ENCODE peak calls at places on chromosomes 12 and 14, in nine cellular contexts. M is MCF 10A; B is activated CD4-positive, alpha-beta T cell treated with anti-CD3 and anti-CD28 coated beads, Interleukin-2, amount 10 ng/mL, durations not matched to agents 7 days and 5 days; T is anterior cingulate cortex; O is astrocyte of the spinal cord; U is CD8-positive, alpha-beta memory T cell; D is HCT116; J is fibroblast of the aortic adventitia; K is GM10248. N is an unnamed sample.

GRCh38 chr12:92206596-92206995 is 61.0 kb upstream of the BTG1 start:
- DNase-seq in M (no peak), B (no peak), T (no peak), O (no peak), U (no peak), D (no peak), J (no peak), K (no peak), N (no peak)

GRCh38 chr14:22070119-22070982 is 396.7 kb upstream of the OR4E1 start:
- DNase-seq in M (peak), B (peak), T (no peak), O (no peak), U (peak), D (no peak), J (no peak), K (no peak), N (peak)

GRCh38 chr12:89779090-89779489 is 70.5 kb upstream of the ATP2B1 start:
- DNase-seq in M (no peak), B (no peak), T (no peak), O (no peak), U (no peak), D (no peak), J (no peak), K (no peak), N (no peak)

GRCh38 chr12:71958993-71959588 is 20.4 kb downstream of the TPH2 start:
- DNase-seq in M (no peak), B (no peak), T (no peak), O (peak), U (no peak), D (no peak), J (peak), K (no peak), N (no peak)

GRCh38 chr12:87120440-87120839 is 864.2 kb upstream of the MGAT4C start:
- DNase-seq in M (peak), B (no peak), T (no peak), O (no peak), U (no peak), D (no peak), J (peak), K (no peak), N (no peak)

GRCh38 chr14:88986146-88986841 is 161.8 kb downstream of the TTC8 start:
- DNase-seq in M (peak), B (no peak), T (no peak), O (peak), U (no peak), D (peak), J (peak), K (no peak), N (peak)

GRCh38 chr12:60522684-60523083 is 926.9 kb downstream of the SLC16A7 start:
- DNase-seq in M (no peak), B (no peak), T (peak), O (no peak), U (no peak), D (no peak), J (no peak), K (no peak), N (no peak)

GRCh38 chr12:63966603-63966975 is 122.1 kb downstream of the SRGAP1 start:
- DNase-seq in M (no peak), B (no peak), T (no peak), O (no peak), U (no peak), D (no peak), J (no peak), K (no peak), N (no peak)

GRCh38 chr14:97025722-97026121 is 228.5 kb downstream of the VRK1 start:
- DNase-seq in M (no peak), B (no peak), T (no peak), O (no peak), U (no peak), D (no peak), J (no peak), K (no peak), N (no peak)

N was measured in RPMI8226.